ENCODE peak calls at places on chromosomes 7 and 10, in five cellular contexts. R is myocyte, G is posterior vena cava, L is COR-L47, A is PC-9. Y is an unnamed sample.

GRCh38 chr10:112739219-112739969 is 210.7 kb upstream of the TCF7L2 start:
- DNase-seq in R (no peak), G (no peak), L (no peak), A (no peak), Y (no peak)

GRCh38 chr10:26755443-26755903 is 58.0 kb downstream of the PDSS1 start:
- DNase-seq in R (no peak), G (no peak), L (no peak), A (no peak), Y (no peak)

GRCh38 chr7:138565451-138566114 is 105.5 kb downstream of the TRIM24 start:
- DNase-seq in R (peak), G (no peak), L (peak), A (peak), Y (no peak)

GRCh38 chr10:57222603-57223002 is 861.5 kb upstream of the ZWINT start:
- DNase-seq in R (no peak), G (no peak), L (no peak), A (no peak), Y (no peak)

GRCh38 chr10:23467024-23467423 is 28.1 kb downstream of the OTUD1 start:
- DNase-seq in R (no peak), G (no peak), L (no peak), A (no peak), Y (no peak)

GRCh38 chr10:28594401-28594800 is 61.5 kb downstream of the WAC start:
- DNase-seq in R (no peak), G (no peak), L (no peak), A (no peak), Y (no peak)

GRCh38 chr7:42014625-42015412 is 222.2 kb downstream of the GLI3 start:
- DNase-seq in R (peak), G (no peak), L (no peak), A (no peak), Y (no peak)

GRCh38 chr10:18224626-18225445 is 84.6 kb downstream of the CACNB2 start:
- DNase-seq in R (no peak), G (no peak), L (no peak), A (no peak), Y (no peak)

GRCh38 chr7:3120513-3120912 is 76.8 kb upstream of the CARD11 start:
- DNase-seq in R (no peak), G (no peak), L (no peak), A (no peak), Y (no peak)

GRCh38 chr7:149471289-149471953 is 10.6 kb upstream of the ZNF777 start:
- DNase-seq in R (no peak), G (no peak), L (no peak), A (no peak), Y (no peak)

GRCh38 chr7:4470246-4470645 is 211.8 kb upstream of the FOXK1 start:
- DNase-seq in R (peak), G (no peak), L (no peak), A (no peak), Y (no peak)

GRCh38 chr7:148747274-148747673 is 48.6 kb downstream of the CUL1 start:
- DNase-seq in R (no peak), G (no peak), L (peak), A (no peak), Y (no peak)